ENCODE peak calls at places on chromosome 10, in eight cellular contexts. H is HFFc6; E is foreskin fibroblast; X is ureter; S is stimulated activated CD4-positive, alpha-beta T cell treated with anti-CD3 and anti-CD28 coated beads, Interleukin-1b, Interleukin-23, amount 100 ng/mL, for 1 hour; T is CD8-positive, alpha-beta T cell; R is cardiac septum; J is tibial artery. P is an unnamed sample.

GRCh38 chr10:15781381-15781960 is 61.7 kb upstream of the ITGA8 start:
- DNase-seq in H (no peak), E (no peak), X (no peak), S (no peak), T (no peak), R (no peak), J (no peak), P (no peak)

GRCh38 chr10:97321032-97321806 is 2.1 kb downstream of the FRAT1 start:
- DNase-seq in H (no peak), E (no peak), X (peak), S (no peak), T (peak), R (no peak), J (peak), P (no peak)

GRCh38 chr10:79401015-79401921 is 44.2 kb downstream of the ZCCHC24 start:
- DNase-seq in H (no peak), E (peak), X (no peak), S (no peak), T (no peak), R (peak), J (peak), P (peak)

GRCh38 chr10:21518629-21519321 is 6.7 kb downstream of the SKIDA1 start:
- DNase-seq in H (no peak), E (no peak), X (no peak), S (no peak), T (no peak), R (no peak), J (no peak), P (no peak)

GRCh38 chr10:67433276-67433675 is 262.7 kb downstream of the CTNNA3 start:
- DNase-seq in H (no peak), E (no peak), X (no peak), S (no peak), T (no peak), R (no peak), J (no peak), P (no peak)

GRCh38 chr10:79328737-79329504 is 18.3 kb upstream of the PPIF start:
- DNase-seq in H (peak), E (no peak), X (no peak), S (no peak), T (no peak), R (no peak), J (no peak), P (no peak)

GRCh38 chr10:49116509-49117365 is 1.4 kb upstream of the VSTM4 start:
- DNase-seq in H (no peak), E (no peak), X (no peak), S (no peak), T (no peak), R (no peak), J (no peak), P (no peak)

GRCh38 chr10:118033905-118034304 is 12.8 kb downstream of the RAB11FIP2 start:
- DNase-seq in H (no peak), E (no peak), X (no peak), S (no peak), T (no peak), R (no peak), J (no peak), P (no peak)

GRCh38 chr10:85319826-85320225 is 991.4 kb downstream of the CCSER2 start:
- DNase-seq in H (no peak), E (no peak), X (no peak), S (no peak), T (no peak), R (peak), J (no peak), P (no peak)

GRCh38 chr10:71757450-71757918 is 15.8 kb downstream of the VSIR start:
- DNase-seq in H (no peak), E (no peak), X (no peak), S (no peak), T (peak), R (no peak), J (no peak), P (no peak)

GRCh38 chr10:15096661-15097010 is 519 bp upstream of the RPP38 start:
- DNase-seq in H (no peak), E (no peak), X (no peak), S (no peak), T (no peak), R (no peak), J (no peak), P (no peak)

GRCh38 chr10:69382382-69383117 is 34.2 kb downstream of the TACR2 start:
- DNase-seq in H (peak), E (peak), X (no peak), S (no peak), T (no peak), R (no peak), J (no peak), P (peak)

GRCh38 chr10:32788359-32788758 is 169.7 kb downstream of the ITGB1 start:
- DNase-seq in H (no peak), E (no peak), X (no peak), S (no peak), T (no peak), R (no peak), J (no peak), P (no peak)

GRCh38 chr10:3889961-3890522 is 105.0 kb upstream of the KLF6 start:
- DNase-seq in H (peak), E (peak), X (no peak), S (no peak), T (no peak), R (no peak), J (no peak), P (peak)

GRCh38 chr10:93456480-93456879 is 25.7 kb downstream of the MYOF start:
- DNase-seq in H (no peak), E (peak), X (no peak), S (no peak), T (no peak), R (no peak), J (no peak), P (no peak)

GRCh38 chr10:98486421-98486820 is 39.7 kb upstream of the HPS1 start:
- DNase-seq in H (peak), E (peak), X (no peak), S (no peak), T (no peak), R (no peak), J (no peak), P (peak)

GRCh38 chr10:6070647-6071046 is 8.5 kb upstream of the IL2RA start:
- DNase-seq in H (no peak), E (no peak), X (no peak), S (no peak), T (no peak), R (peak), J (no peak), P (no peak)